ENCODE peak calls at places on chromosomes 16 and 17, in five cellular contexts. H is transverse colon, T is suprapubic skin, L is sigmoid colon, J is SK-N-SH. D is an unnamed sample.

GRCh38 chr17:38656959-38657823 is 17.6 kb downstream of the EPOP start:
- DNase-seq in H (no peak), T (no peak), L (no peak), J (no peak), D (no peak)

GRCh38 chr17:17507465-17508011 is 11.3 kb upstream of the RASD1 start:
- DNase-seq in H (no peak), T (no peak), L (no peak), J (no peak), D (no peak)

GRCh38 chr16:2142942-2143868 is 5.2 kb upstream of the RAB26 start:
- DNase-seq in H (no peak), T (no peak), L (no peak), J (no peak), D (peak; percentile 43)

GRCh38 chr16:70685938-70686375 is at the start of gene MTSS2:
- DNase-seq in H (peak; percentile 77), T (peak; percentile 93), L (peak; percentile 96), J (peak; percentile 97), D (peak; percentile 96)

GRCh38 chr16:66381585-66382170 is 15.2 kb downstream of the CDH5 start:
- DNase-seq in H (no peak), T (no peak), L (no peak), J (no peak), D (no peak)

GRCh38 chr17:17710728-17711541 is 29.7 kb downstream of the RAI1 start:
- DNase-seq in H (peak; percentile 84), T (no peak), L (peak; percentile 83), J (peak; percentile 52), D (no peak)

GRCh38 chr17:49225554-49226236 is 4.9 kb downstream of the PHOSPHO1 start:
- DNase-seq in H (no peak), T (no peak), L (no peak), J (no peak), D (no peak)

GRCh38 chr17:2782030-2782429 is 14.2 kb upstream of the RAP1GAP2 start:
- DNase-seq in H (no peak), T (no peak), L (no peak), J (no peak), D (no peak)

GRCh38 chr16:83245061-83245460 is 562.7 kb upstream of the HSBP1 start:
- DNase-seq in H (no peak), T (no peak), L (no peak), J (no peak), D (no peak)

GRCh38 chr16:90019543-90020259 is 445 bp upstream of the DBNDD1 start:
- DNase-seq in H (peak; percentile 62), T (no peak), L (no peak), J (peak; percentile 94), D (peak; percentile 38)

GRCh38 chr16:80230328-80231117 is 310.3 kb upstream of the DYNLRB2 start:
- DNase-seq in H (no peak), T (no peak), L (no peak), J (no peak), D (no peak)

GRCh38 chr17:78818932-78819331 is 21.7 kb downstream of the USP36 start:
- DNase-seq in H (peak; percentile 32), T (no peak), L (no peak), J (peak; percentile 51), D (peak; percentile 32)

GRCh38 chr17:79012563-79013134 is 3.1 kb upstream of the CANT1 start:
- DNase-seq in H (no peak), T (no peak), L (no peak), J (no peak), D (no peak)

GRCh38 chr17:56680676-56681075 is 87.2 kb downstream of the NOG start:
- DNase-seq in H (no peak), T (no peak), L (no peak), J (no peak), D (no peak)

GRCh38 chr17:31900877-31901276 is 631 bp downstream of the UTP6 start:
- DNase-seq in H (no peak), T (no peak), L (no peak), J (peak; percentile 29), D (no peak)

GRCh38 chr17:6831662-6832263 is at the start of gene TEKT1:
- DNase-seq in H (peak; percentile 65), T (peak; percentile 86), L (peak; percentile 73), J (peak; percentile 45), D (peak; percentile 87)

GRCh38 chr16:73219176-73219575 is 171.2 kb upstream of the ZFHX3 start:
- DNase-seq in H (no peak), T (no peak), L (no peak), J (no peak), D (no peak)

GRCh38 chr17:81870978-81871386 is at the start of gene ARHGDIA:
- DNase-seq in H (no peak), T (peak; percentile 98), L (no peak), J (no peak), D (no peak)

GRCh38 chr17:81868674-81869220 is 2.4 kb downstream of the ARHGDIA start:
- DNase-seq in H (peak; percentile 43), T (no peak), L (peak; percentile 84), J (peak; percentile 74), D (no peak)

GRCh38 chr17:81869221-81870154 is 1.6 kb downstream of the ARHGDIA start:
- DNase-seq in H (peak; percentile 42), T (no peak), L (peak; percentile 73), J (peak; percentile 96), D (peak; percentile 92)

GRCh38 chr17:81870155-81870977 is 771 bp downstream of the ARHGDIA start:
- DNase-seq in H (peak; percentile 57), T (no peak), L (peak; percentile 76), J (peak; percentile 74), D (peak; percentile 48)

GRCh38 chr17:81871387-81872120 is 417 bp upstream of the ARHGDIA start:
- DNase-seq in H (peak; percentile 96), T (no peak), L (peak; percentile 98), J (peak; percentile 100), D (peak; percentile 92)
- TF ChIP-seq CTCF in H (peak; percentile 5), T (no peak), L (no peak), J (peak; percentile 37), D (peak; percentile 38)

GRCh38 chr16:56643080-56643778 is 4.8 kb downstream of the MT1A start:
- DNase-seq in H (peak; percentile 89), T (peak; percentile 88), L (peak; percentile 82), J (no peak), D (peak; percentile 93)
- TF ChIP-seq EP300 in H (peak; percentile 69), T (no peak), L (peak; percentile 18), J (no peak), D (peak; percentile 92)

GRCh38 chr17:16286009-16286946 is 67.0 kb downstream of the CENPV start:
- DNase-seq in H (peak; percentile 92), T (peak; percentile 88), L (peak; percentile 93), J (peak; percentile 25), D (no peak)
- TF ChIP-seq POLR2AphosphoS5 in H (peak; percentile 68), T (no peak), L (peak; percentile 56), J (peak; percentile 84), D (peak; percentile 70)

GRCh38 chr17:36657763-36658490 is 56.5 kb downstream of the MRM1 start:
- DNase-seq in H (peak; percentile 48), T (no peak), L (no peak), J (peak; percentile 64), D (peak; percentile 83)
- TF ChIP-seq CTCF in H (no peak), T (no peak), L (no peak), J (no peak), D (no peak)

DNA sequence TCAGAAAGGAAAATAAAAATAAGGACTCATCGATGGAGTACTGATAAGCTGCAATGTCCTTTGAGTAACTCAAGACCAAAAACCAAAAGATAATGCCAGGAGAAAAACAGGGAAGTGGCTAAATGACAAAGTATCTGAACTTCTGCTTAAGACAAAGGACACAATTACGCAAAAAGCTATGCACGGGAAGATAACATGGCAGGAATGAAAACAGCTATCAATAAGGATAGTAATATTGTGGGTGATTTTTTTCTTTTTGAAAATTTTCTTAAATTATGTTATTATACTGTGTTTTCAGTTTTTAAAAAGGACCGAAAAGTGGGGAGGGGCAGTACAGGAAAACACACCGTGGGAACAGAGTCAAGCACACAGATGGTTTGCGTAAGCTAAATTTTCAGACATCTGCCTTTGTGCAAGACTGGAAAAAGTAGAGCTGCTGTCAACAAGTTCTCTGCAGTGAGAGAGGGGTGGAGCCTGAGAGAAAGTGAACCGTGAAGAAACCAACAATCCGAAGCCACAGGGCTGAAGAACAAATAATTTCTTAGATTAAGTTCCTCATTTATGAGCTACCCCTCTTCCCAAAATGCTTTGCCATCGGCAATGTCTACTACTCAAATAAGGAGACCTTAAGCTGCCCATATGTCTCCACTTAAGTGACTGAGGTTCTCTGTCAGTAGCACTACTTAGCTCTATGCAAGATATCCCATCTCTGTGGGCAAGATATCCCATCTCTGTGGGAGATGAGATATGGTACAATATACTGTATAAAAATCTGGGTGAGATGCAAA is 99.9 kb upstream of the CORO6 start:
- DNase-seq in H (peak; percentile 46), T (no peak), L (peak; percentile 78), J (peak; percentile 39), D (no peak)
- TF ChIP-seq EP300 in H (no peak), T (no peak), L (no peak), J (no peak), D (peak; percentile 57)

GRCh38 chr17:58415371-58416055 is 1.8 kb downstream of the RNF43 start:
- DNase-seq in H (peak; percentile 43), T (no peak), L (no peak), J (peak; percentile 11), D (peak; percentile 72)

GRCh38 chr17:58416396-58416795 is 938 bp downstream of the RNF43 start:
- DNase-seq in H (no peak), T (no peak), L (no peak), J (no peak), D (no peak)

GRCh38 chr17:58413684-58414083 is 3.6 kb downstream of the RNF43 start:
- DNase-seq in H (no peak), T (no peak), L (no peak), J (no peak), D (no peak)

GRCh38 chr17:58412910-58413630 is 4.3 kb downstream of the RNF43 start:
- DNase-seq in H (no peak), T (no peak), L (no peak), J (no peak), D (no peak)

DNA sequence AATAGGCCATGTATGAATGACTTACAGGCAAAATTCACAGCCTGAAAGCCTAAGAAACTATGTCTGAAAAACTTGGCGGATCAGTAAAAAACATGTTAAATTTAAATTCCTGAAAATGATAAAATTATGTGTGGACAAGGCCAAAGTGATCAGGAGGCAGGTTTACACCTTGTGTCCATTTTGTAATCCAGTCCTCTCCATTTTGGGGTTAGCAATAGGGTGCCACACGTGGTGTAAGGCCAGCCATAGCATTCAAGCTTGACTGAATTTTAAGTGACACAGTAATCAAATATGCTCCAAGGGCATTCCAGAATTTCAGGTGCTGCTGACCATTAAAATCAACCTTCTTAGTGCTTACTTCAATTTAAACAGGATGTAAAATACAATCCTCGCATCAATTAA is 2.7 kb downstream of the RNF43 start:
- DNase-seq in H (no peak), T (no peak), L (no peak), J (no peak), D (no peak)
- TF ChIP-seq POLR2AphosphoS5 in H (no peak), T (no peak), L (no peak), J (no peak), D (no peak)

GRCh38 chr16:28875134-28876015 is 2.9 kb upstream of the ATP2A1 start:
- DNase-seq in H (no peak), T (no peak), L (no peak), J (no peak), D (no peak)
- TF ChIP-seq CTCF in H (no peak), T (no peak), L (no peak), J (peak; percentile 13), D (no peak)